ENCODE peak calls at places on chromosomes 1 and 21, in ten cellular contexts. C, F, N, X, V, S, M, Q, K and J are unnamed samples.

GRCh38 chr1:204074274-204075115 is 1.6 kb downstream of the SOX13 start:
- DNase-seq in C (peak), F (no peak), N (peak), X (peak), V (peak), S (peak), M (no peak), Q (peak), K (peak), J (peak)

GRCh38 chr1:63864224-63864623 is 90.4 kb downstream of the ROR1 start:
- DNase-seq in C (no peak), F (no peak), N (no peak), X (no peak), V (no peak), S (no peak), M (no peak), Q (peak), K (no peak), J (no peak)

GRCh38 chr21:38958940-38959685 is 153.4 kb downstream of the ETS2 start:
- DNase-seq in C (no peak), F (no peak), N (no peak), X (peak), V (peak), S (peak), M (no peak), Q (peak), K (no peak), J (peak)

GRCh38 chr21:34227386-34227852 is 136.4 kb upstream of the KCNE2 start:
- DNase-seq in C (no peak), F (no peak), N (no peak), X (peak), V (no peak), S (peak), M (no peak), Q (peak), K (no peak), J (no peak)

GRCh38 chr1:14529436-14529835 is 69.0 kb upstream of the KAZN start:
- DNase-seq in C (no peak), F (no peak), N (no peak), X (no peak), V (no peak), S (no peak), M (no peak), Q (peak), K (no peak), J (no peak)

GRCh38 chr1:198493324-198493723 is 47.2 kb downstream of the ATP6V1G3 start:
- DNase-seq in C (no peak), F (no peak), N (no peak), X (no peak), V (no peak), S (no peak), M (no peak), Q (no peak), K (no peak), J (no peak)

GRCh38 chr1:3642921-3643675 is 6.8 kb downstream of the WRAP73 start:
- DNase-seq in C (no peak), F (no peak), N (no peak), X (no peak), V (no peak), S (no peak), M (no peak), Q (no peak), K (peak), J (no peak)

GRCh38 chr1:22154626-22155025 is 11.7 kb upstream of the WNT4 start:
- DNase-seq in C (no peak), F (no peak), N (no peak), X (no peak), V (no peak), S (no peak), M (no peak), Q (no peak), K (no peak), J (no peak)

GRCh38 chr1:48022306-48022705 is 25.1 kb upstream of the TRABD2B start:
- DNase-seq in C (no peak), F (no peak), N (no peak), X (no peak), V (no peak), S (no peak), M (no peak), Q (no peak), K (no peak), J (no peak)

GRCh38 chr1:67441183-67441582 is 11.0 kb upstream of the SERBP1 start:
- DNase-seq in C (no peak), F (no peak), N (no peak), X (peak), V (peak), S (peak), M (no peak), Q (peak), K (no peak), J (peak)

GRCh38 chr1:197467881-197468280 is 199.8 kb downstream of the CRB1 start:
- DNase-seq in C (no peak), F (no peak), N (no peak), X (peak), V (no peak), S (peak), M (no peak), Q (peak), K (no peak), J (no peak)

GRCh38 chr1:205069371-205070125 is 14.7 kb downstream of the TMEM81 start:
- DNase-seq in C (no peak), F (no peak), N (no peak), X (no peak), V (no peak), S (no peak), M (peak), Q (no peak), K (peak), J (no peak)

GRCh38 chr1:227789042-227789880 is 26.2 kb upstream of the PRSS38 start:
- DNase-seq in C (no peak), F (no peak), N (no peak), X (peak), V (no peak), S (peak), M (peak), Q (peak), K (no peak), J (no peak)

GRCh38 chr1:49765034-49765433 is 258.7 kb downstream of the AGBL4 start:
- DNase-seq in C (no peak), F (no peak), N (no peak), X (no peak), V (no peak), S (no peak), M (no peak), Q (no peak), K (peak), J (peak)

GRCh38 chr1:25896266-25896665 is 10.0 kb downstream of the STMN1 start:
- DNase-seq in C (no peak), F (no peak), N (no peak), X (no peak), V (no peak), S (peak), M (no peak), Q (no peak), K (no peak), J (no peak)

GRCh38 chr1:235468970-235469369 is 35.3 kb downstream of the B3GALNT2 start:
- DNase-seq in C (no peak), F (no peak), N (no peak), X (peak), V (no peak), S (peak), M (no peak), Q (peak), K (no peak), J (peak)

GRCh38 chr1:3501856-3502665 is 47.6 kb downstream of the ARHGEF16 start:
- DNase-seq in C (peak), F (peak), N (peak), X (peak), V (peak), S (peak), M (peak), Q (peak), K (peak), J (no peak)

GRCh38 chr1:1630191-1630964 is 1.6 kb upstream of the MMP23B start:
- DNase-seq in C (peak), F (peak), N (peak), X (peak), V (peak), S (peak), M (peak), Q (peak), K (no peak), J (no peak)

GRCh38 chr1:81554534-81554933 is 246.2 kb upstream of the ADGRL2 start:
- DNase-seq in C (no peak), F (no peak), N (no peak), X (no peak), V (no peak), S (no peak), M (no peak), Q (no peak), K (no peak), J (no peak)

GRCh38 chr1:42379794-42380616 is 587 bp upstream of the RIMKLA start:
- DNase-seq in C (peak), F (no peak), N (no peak), X (peak), V (no peak), S (peak), M (peak), Q (peak), K (no peak), J (no peak)

GRCh38 chr1:113199718-113200455 is 126.9 kb downstream of the LRIG2 start:
- DNase-seq in C (no peak), F (peak), N (no peak), X (peak), V (no peak), S (peak), M (no peak), Q (no peak), K (no peak), J (no peak)

GRCh38 chr1:200889571-200889970 is 5.1 kb upstream of the INAVA start:
- DNase-seq in C (no peak), F (no peak), N (no peak), X (no peak), V (no peak), S (no peak), M (no peak), Q (no peak), K (no peak), J (no peak)

GRCh38 chr1:200890027-200890426 is 4.7 kb upstream of the INAVA start:
- DNase-seq in C (no peak), F (no peak), N (no peak), X (no peak), V (no peak), S (no peak), M (no peak), Q (no peak), K (no peak), J (no peak)

GRCh38 chr1:200892546-200892945 is 2.2 kb upstream of the INAVA start:
- DNase-seq in C (no peak), F (no peak), N (no peak), X (no peak), V (no peak), S (no peak), M (no peak), Q (no peak), K (no peak), J (no peak)

GRCh38 chr1:200891774-200892157 is 2.9 kb upstream of the INAVA start:
- DNase-seq in C (peak), F (no peak), N (no peak), X (no peak), V (peak), S (no peak), M (no peak), Q (no peak), K (no peak), J (peak)

GRCh38 chr1:200890818-200891773 is 3.6 kb upstream of the INAVA start:
- DNase-seq in C (peak), F (no peak), N (no peak), X (peak), V (peak), S (peak), M (peak), Q (peak), K (no peak), J (peak)
- TF ChIP-seq CTCF in C (peak), F (peak), N (peak), X (peak), V (peak), S (peak), M (peak), Q (peak), K (peak), J (peak)

GRCh38 chr21:45419162-45419561 is 14.2 kb downstream of the COL18A1 start:
- DNase-seq in C (no peak), F (no peak), N (no peak), X (no peak), V (no peak), S (no peak), M (no peak), Q (no peak), K (peak), J (no peak)

GRCh38 chr21:45416619-45417018 is 11.7 kb downstream of the COL18A1 start:
- DNase-seq in C (no peak), F (no peak), N (peak), X (no peak), V (no peak), S (no peak), M (no peak), Q (no peak), K (no peak), J (no peak)

GRCh38 chr21:45417256-45417950 is 12.4 kb downstream of the COL18A1 start:
- DNase-seq in C (no peak), F (no peak), N (peak), X (no peak), V (no peak), S (peak), M (no peak), Q (no peak), K (peak), J (no peak)

GRCh38 chr21:45418301-45419071 is 13.5 kb downstream of the COL18A1 start:
- DNase-seq in C (no peak), F (no peak), N (peak), X (no peak), V (no peak), S (no peak), M (no peak), Q (no peak), K (peak), J (no peak)

GRCh38 chr21:45417951-45418300 is 13.0 kb downstream of the COL18A1 start:
- DNase-seq in C (no peak), F (no peak), N (no peak), X (no peak), V (no peak), S (no peak), M (no peak), Q (no peak), K (peak), J (no peak)
- TF ChIP-seq CTCF in C (no peak), F (no peak), N (no peak), X (no peak), V (no peak), S (no peak), M (no peak), Q (no peak), K (no peak), J (no peak)

GRCh38 chr1:54054438-54054749 is 986 bp downstream of the TCEANC2 start:
- DNase-seq in C (no peak), F (no peak), N (no peak), X (no peak), V (peak), S (no peak), M (no peak), Q (no peak), K (no peak), J (no peak)
- TF ChIP-seq CTCF in C (no peak), F (no peak), N (no peak), X (no peak), V (no peak), S (no peak), M (no peak), Q (no peak), K (no peak), J (no peak)

GRCh38 chr1:117928881-117929339 is 511 bp downstream of the GDAP2 start:
- DNase-seq in C (peak), F (peak), N (peak), X (peak), V (peak), S (peak), M (no peak), Q (peak), K (peak), J (peak)
- TF ChIP-seq CTCF in C (no peak), F (peak), N (no peak), X (peak), V (no peak), S (peak), M (peak), Q (peak), K (peak), J (no peak)

GRCh38 chr1:153238536-153238935 is 21.0 kb upstream of the LORICRIN start:
- DNase-seq in C (no peak), F (no peak), N (no peak), X (no peak), V (no peak), S (no peak), M (no peak), Q (no peak), K (no peak), J (peak)
- TF ChIP-seq CTCF in C (no peak), F (peak), N (no peak), X (no peak), V (no peak), S (no peak), M (peak), Q (no peak), K (no peak), J (no peak)

GRCh38 chr1:43442756-43443155 is 11.0 kb downstream of the HYI start:
- DNase-seq in C (no peak), F (no peak), N (peak), X (no peak), V (no peak), S (no peak), M (no peak), Q (no peak), K (no peak), J (no peak)
- TF ChIP-seq CTCF in C (no peak), F (no peak), N (no peak), X (no peak), V (no peak), S (no peak), M (no peak), Q (no peak), K (no peak), J (no peak)

DNA sequence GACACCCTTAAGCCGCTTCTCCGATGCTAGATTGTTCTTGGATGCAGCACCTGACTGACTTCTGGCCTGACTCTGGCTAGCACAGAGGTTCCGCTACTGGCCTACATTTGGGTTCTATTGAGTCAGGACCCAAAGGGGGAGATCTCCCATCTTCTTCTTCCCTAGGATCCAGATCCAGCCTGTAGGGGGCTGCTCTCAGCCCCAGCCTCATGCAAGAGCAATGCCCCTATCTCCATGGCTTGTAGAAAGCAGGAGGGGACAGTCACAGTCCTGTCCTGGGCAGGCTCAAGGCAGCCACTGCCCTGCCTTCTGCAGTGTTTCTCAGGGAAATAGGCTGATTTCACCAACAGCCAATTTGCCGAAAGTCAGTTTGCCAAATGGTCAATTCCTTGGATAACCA is 6.3 kb upstream of the ADAR start:
- DNase-seq in C (no peak), F (no peak), N (no peak), X (no peak), V (no peak), S (no peak), M (no peak), Q (no peak), K (no peak), J (no peak)
- TF ChIP-seq CTCF in C (no peak), F (peak), N (no peak), X (no peak), V (no peak), S (no peak), M (no peak), Q (no peak), K (no peak), J (no peak)

DNA sequence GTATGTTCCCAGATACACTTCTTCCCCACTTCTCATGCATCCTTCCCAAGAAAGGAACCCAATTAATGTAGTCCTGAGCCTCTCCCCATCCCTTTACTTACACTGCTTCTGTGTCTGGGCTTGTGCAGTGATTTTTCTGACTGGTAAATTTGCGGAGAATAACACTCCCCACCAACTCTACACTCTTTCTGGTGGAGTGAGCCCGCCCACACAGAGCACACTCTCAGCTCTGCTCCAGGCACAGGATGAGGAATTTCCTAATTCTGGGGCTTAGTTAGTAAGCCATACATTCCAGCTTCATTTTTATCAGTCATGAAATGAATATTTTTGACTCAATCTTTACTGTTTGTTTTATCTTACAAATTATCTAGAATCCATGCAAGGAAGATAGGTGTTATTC is 38.6 kb downstream of the FMO4 start:
- DNase-seq in C (no peak), F (no peak), N (no peak), X (no peak), V (no peak), S (no peak), M (no peak), Q (no peak), K (no peak), J (no peak)
- TF ChIP-seq CTCF in C (no peak), F (no peak), N (no peak), X (no peak), V (no peak), S (no peak), M (no peak), Q (no peak), K (no peak), J (no peak)

GRCh38 chr1:39642796-39643195 is 3.4 kb upstream of the HEYL start:
- DNase-seq in C (no peak), F (no peak), N (no peak), X (no peak), V (no peak), S (no peak), M (no peak), Q (no peak), K (no peak), J (no peak)

GRCh38 chr1:39637301-39637700 is 2.1 kb downstream of the HEYL start:
- DNase-seq in C (no peak), F (no peak), N (no peak), X (no peak), V (no peak), S (no peak), M (no peak), Q (no peak), K (no peak), J (no peak)

GRCh38 chr1:39640861-39641260 is 1.4 kb upstream of the HEYL start:
- DNase-seq in C (no peak), F (no peak), N (peak), X (no peak), V (no peak), S (no peak), M (no peak), Q (no peak), K (no peak), J (no peak)

GRCh38 chr1:39638965-39639332 is 494 bp downstream of the HEYL start:
- DNase-seq in C (no peak), F (no peak), N (no peak), X (no peak), V (no peak), S (no peak), M (no peak), Q (no peak), K (no peak), J (no peak)

DNA sequence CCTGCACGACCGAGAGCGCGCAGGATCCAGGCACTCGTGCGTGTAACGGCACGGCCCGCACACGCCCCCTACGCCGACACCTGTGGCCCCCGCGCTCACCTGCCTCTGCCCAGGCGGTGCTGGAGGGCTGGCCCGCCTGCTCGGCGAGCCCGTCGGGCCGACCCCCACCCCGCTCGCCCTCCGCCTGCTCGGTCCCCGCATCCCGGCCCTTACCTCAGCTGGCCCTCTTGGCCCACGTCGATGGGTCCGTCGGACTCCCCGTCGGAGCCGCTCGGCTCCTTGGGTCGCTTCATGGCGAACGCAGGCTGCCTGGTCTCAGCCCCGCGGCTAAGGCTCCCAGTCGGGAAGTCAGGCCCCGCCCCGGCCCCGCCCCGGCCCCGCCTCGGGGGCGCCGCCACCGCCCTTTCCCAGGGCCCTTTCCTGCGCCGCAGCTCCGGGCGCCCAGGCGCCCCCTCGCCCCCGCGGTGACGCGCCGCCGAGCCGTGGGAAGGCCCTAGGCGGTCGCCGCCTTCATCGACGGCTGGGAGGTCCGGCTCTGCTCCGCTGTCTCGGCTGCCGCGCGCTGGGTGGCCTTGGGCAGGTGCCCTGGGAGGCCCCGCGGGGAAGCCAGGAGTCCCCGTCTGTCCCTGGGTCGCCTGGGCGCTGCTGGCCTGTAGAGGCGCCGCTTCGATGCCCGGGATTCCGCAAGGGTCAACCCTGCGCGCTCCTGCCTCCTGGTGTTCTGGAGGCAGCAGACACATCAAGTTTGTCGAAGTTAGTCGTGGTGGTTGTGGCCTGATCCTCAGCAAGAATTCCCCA is at the start of gene HEYL:
- DNase-seq in C (peak), F (peak), N (peak), X (peak), V (peak), S (no peak), M (no peak), Q (peak), K (no peak), J (peak)
- TF ChIP-seq CTCF in C (no peak), F (peak), N (peak), X (peak), V (no peak), S (peak), M (peak), Q (peak), K (peak), J (no peak)